ENCODE peak calls at places on chromosomes 16 and 17, in four cellular contexts. B is tibial artery, A is GM23248, Y is small intestine. R is an unnamed sample. For H3K4me1, the result is how much of the 10 kb centered on the place peaks cover.

GRCh38 chr17:31467502-31468256 is 76.2 kb downstream of the RAB11FIP4 start:
- DNase-seq in Y (no peak), B (no peak), A (no peak), R (no peak)

GRCh38 chr17:53749178-53749577 is 73.5 kb upstream of the KIF2B start:
- DNase-seq in A (peak), B (no peak), Y (peak), R (no peak)

GRCh38 chr17:73503560-73503959 is 140.7 kb downstream of the SDK2 start:
- DNase-seq in Y (no peak), A (no peak), B (no peak), R (no peak)

GRCh38 chr16:24139282-24139681 is 116.9 kb upstream of the CACNG3 start:
- DNase-seq in A (no peak), B (no peak), Y (no peak), R (no peak)

GRCh38 chr17:74960739-74961342 is 11.7 kb downstream of the HID1 start:
- DNase-seq in Y (peak), A (peak), B (no peak), R (peak)

GRCh38 chr17:68248199-68248825 is 469 bp downstream of the AMZ2 start:
- DNase-seq in Y (no peak), B (peak), A (peak), R (no peak)

GRCh38 chr17:6313835-6314234 is 121.1 kb downstream of the AIPL1 start:
- DNase-seq in Y (no peak), A (no peak), B (no peak), R (no peak)

GRCh38 chr16:66786551-66786950 is 14.8 kb downstream of the TERB1 start:
- DNase-seq in Y (no peak), B (no peak), A (no peak), R (no peak)

GRCh38 chr16:20329392-20330138 is 2.3 kb upstream of the GP2 start:
- DNase-seq in A (no peak), B (no peak), Y (no peak), R (no peak)

GRCh38 chr16:22370038-22370541 is 4.3 kb downstream of the CDR2 start:
- DNase-seq in A (peak), Y (no peak), B (no peak), R (no peak)

GRCh38 chr17:18155179-18155578 is 28.4 kb upstream of the ALKBH5 start:
- DNase-seq in A (no peak), B (no peak), Y (no peak), R (no peak)

GRCh38 chr17:79740413-79740812 is 9.7 kb downstream of the ENPP7 start:
- DNase-seq in A (no peak), B (no peak), Y (peak), R (no peak)

GRCh38 chr17:47705536-47706481 is 11.8 kb downstream of the TBKBP1 start:
- DNase-seq in Y (no peak), A (no peak), B (no peak), R (peak)

GRCh38 chr17:63932008-63932561 is at the start of gene CD79B:
- DNase-seq in B (no peak), Y (no peak), A (no peak), R (peak)

GRCh38 chr17:76586741-76587487 is 1.3 kb upstream of the ST6GALNAC2 start:
- DNase-seq in A (no peak), Y (no peak), B (no peak), R (no peak)

GRCh38 chr16:19203374-19203966 is 35.4 kb downstream of the SYT17 start:
- DNase-seq in A (no peak), B (no peak), Y (no peak), R (no peak)

GRCh38 chr17:44438634-44439033 is 49.2 kb upstream of the ITGA2B start:
- DNase-seq in A (no peak), B (no peak), Y (peak), R (no peak)

GRCh38 chr16:19804538-19805323 is 79.9 kb downstream of the GPRC5B start:
- DNase-seq in A (no peak), Y (peak), B (peak), R (peak)

GRCh38 chr16:66946541-66946940 is 11.2 kb downstream of the CES2 start:
- DNase-seq in Y (no peak), A (no peak), B (no peak), R (no peak)

GRCh38 chr17:6627019-6627418 is 13.5 kb downstream of the KIAA0753 start:
- DNase-seq in Y (no peak), A (peak), B (no peak), R (no peak)

GRCh38 chr17:4177732-4178131 is 34.7 kb downstream of the CYB5D2 start:
- DNase-seq in A (no peak), Y (no peak), B (no peak), R (peak)

GRCh38 chr17:13297198-13297597 is 279.4 kb upstream of the ELAC2 start:
- DNase-seq in Y (peak), B (no peak), A (no peak), R (no peak)

GRCh38 chr16:12559714-12560113 is 244.0 kb downstream of the CPPED1 start:
- DNase-seq in Y (no peak), B (no peak), A (peak), R (no peak)

GRCh38 chr17:7862692-7863437 is 5.1 kb downstream of the CYB5D1 start:
- DNase-seq in Y (no peak), B (no peak), A (peak), R (peak)

GRCh38 chr17:13626703-13627102 is 25.0 kb upstream of the HS3ST3A1 start:
- DNase-seq in B (no peak), A (peak), Y (no peak), R (no peak)

GRCh38 chr16:61295311-61295710 is 740.9 kb downstream of the CDH8 start:
- DNase-seq in Y (no peak), A (peak), B (no peak), R (no peak)

GRCh38 chr17:81314410-81315169 is 19.5 kb upstream of the SLC38A10 start:
- DNase-seq in B (no peak), A (no peak), Y (no peak), R (no peak)

GRCh38 chr17:58324409-58325288 is 3.9 kb downstream of the TSPOAP1 start:
- DNase-seq in A (peak), B (no peak), Y (no peak), R (peak)

GRCh38 chr17:80005360-80006338 is 30.0 kb downstream of the TBC1D16 start:
- DNase-seq in Y (peak), B (no peak), A (peak), R (peak)

GRCh38 chr16:89330177-89330856 is 112.8 kb downstream of the ZNF778 start:
- DNase-seq in B (no peak), Y (no peak), A (peak), R (peak)

GRCh38 chr16:65754799-65755691 is 611.4 kb upstream of the CDH5 start:
- DNase-seq in B (no peak), Y (no peak), A (no peak), R (no peak)

GRCh38 chr17:56812971-56813388 is 20.7 kb downstream of the C17orf67 start:
- DNase-seq in A (no peak), Y (no peak), B (no peak), R (no peak)

GRCh38 chr17:58338907-58339774 is 10.5 kb upstream of the TSPOAP1 start:
- DNase-seq in Y (no peak), B (peak), A (peak), R (no peak)

GRCh38 chr16:46918905-46919792 is 35.0 kb downstream of the GPT2 start:
- DNase-seq in Y (peak), A (no peak), B (no peak), R (no peak)

GRCh38 chr16:68452176-68452575 is 3.9 kb upstream of the SMPD3 start:
- DNase-seq in A (peak), Y (no peak), B (no peak), R (no peak)

GRCh38 chr16:77794586-77794985 is 6.2 kb downstream of the VAT1L start:
- DNase-seq in Y (no peak), B (no peak), A (peak), R (no peak)

GRCh38 chr17:50919321-50920040 is 53.3 kb upstream of the TOB1 start:
- DNase-seq in B (peak), A (peak), Y (peak), R (peak)

GRCh38 chr17:1928976-1929375 is 96.2 kb downstream of the RTN4RL1 start:
- DNase-seq in A (peak), B (no peak), Y (peak), R (no peak)

GRCh38 chr16:53041196-53041977 is 11.3 kb downstream of the CHD9NB start:
- DNase-seq in A (no peak), B (peak), Y (no peak), R (no peak)

GRCh38 chr16:86344586-86344871 is 165.8 kb upstream of the FOXF1 start:
- DNase-seq in Y (no peak), A (no peak), B (no peak), R (no peak)

GRCh38 chr16:86346034-86346433 is 164.3 kb upstream of the FOXF1 start:
- DNase-seq in Y (no peak), B (no peak), A (no peak), R (no peak)

GRCh38 chr16:86345521-86345920 is 164.8 kb upstream of the FOXF1 start:
- DNase-seq in B (no peak), A (no peak), Y (no peak), R (no peak)

GRCh38 chr16:86343733-86344585 is 166.4 kb upstream of the FOXF1 start:
- DNase-seq in A (peak), Y (no peak), B (no peak), R (no peak)

DNA sequence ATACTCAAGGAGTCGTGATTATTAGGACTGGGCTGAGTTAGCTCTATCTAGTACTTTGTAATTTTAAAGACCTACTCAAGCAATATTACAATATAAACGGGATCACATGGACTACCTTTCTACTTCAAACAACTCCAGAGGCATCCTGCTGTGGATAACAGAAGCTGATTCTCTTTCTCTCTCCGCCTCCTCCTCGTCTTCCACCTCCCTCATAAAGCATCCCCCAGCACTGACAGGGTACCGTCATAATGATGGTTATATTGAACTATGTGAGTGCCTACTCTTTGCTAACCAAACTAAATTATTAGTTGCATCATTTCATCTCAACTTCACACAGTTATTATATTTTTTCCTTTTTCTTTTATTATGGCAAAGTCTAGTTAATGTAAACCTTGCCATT is 165.4 kb upstream of the FOXF1 start:
- DNase-seq in Y (no peak), A (no peak), B (no peak), R (no peak)
- H3K27ac ChIP-seq in Y (no peak), A (no peak), B (no peak), R (no peak)

GRCh38 chr16:4085405-4085970 is 30.8 kb downstream of the ADCY9 start:
- DNase-seq in B (no peak), Y (no peak), A (no peak), R (no peak)

GRCh38 chr16:4087990-4088577 is 28.2 kb downstream of the ADCY9 start:
- DNase-seq in Y (no peak), A (no peak), B (no peak), R (no peak)

GRCh38 chr16:4086153-4086552 is 30.1 kb downstream of the ADCY9 start:
- DNase-seq in B (no peak), A (no peak), Y (no peak), R (no peak)

GRCh38 chr16:4089251-4089810 is 26.9 kb downstream of the ADCY9 start:
- DNase-seq in A (no peak), B (no peak), Y (no peak), R (no peak)

GRCh38 chr16:4087099-4087885 is 28.9 kb downstream of the ADCY9 start:
- DNase-seq in Y (no peak), A (no peak), B (no peak), R (no peak)
- H3K4me1 ChIP-seq in Y (under half), A (under half), B (under half), R (under half)

GRCh38 chr17:19746517-19746916 is 1.6 kb downstream of the ALDH3A1 start:
- DNase-seq in A (no peak), B (no peak), Y (no peak), R (no peak)

GRCh38 chr17:19750020-19750572 is 2.0 kb upstream of the ALDH3A1 start:
- DNase-seq in A (no peak), Y (no peak), B (no peak), R (no peak)

GRCh38 chr17:19748807-19749193 is 702 bp upstream of the ALDH3A1 start:
- DNase-seq in A (no peak), Y (no peak), B (no peak), R (no peak)

GRCh38 chr17:19747159-19747719 is 859 bp downstream of the ALDH3A1 start:
- DNase-seq in Y (no peak), A (no peak), B (no peak), R (no peak)

DNA sequence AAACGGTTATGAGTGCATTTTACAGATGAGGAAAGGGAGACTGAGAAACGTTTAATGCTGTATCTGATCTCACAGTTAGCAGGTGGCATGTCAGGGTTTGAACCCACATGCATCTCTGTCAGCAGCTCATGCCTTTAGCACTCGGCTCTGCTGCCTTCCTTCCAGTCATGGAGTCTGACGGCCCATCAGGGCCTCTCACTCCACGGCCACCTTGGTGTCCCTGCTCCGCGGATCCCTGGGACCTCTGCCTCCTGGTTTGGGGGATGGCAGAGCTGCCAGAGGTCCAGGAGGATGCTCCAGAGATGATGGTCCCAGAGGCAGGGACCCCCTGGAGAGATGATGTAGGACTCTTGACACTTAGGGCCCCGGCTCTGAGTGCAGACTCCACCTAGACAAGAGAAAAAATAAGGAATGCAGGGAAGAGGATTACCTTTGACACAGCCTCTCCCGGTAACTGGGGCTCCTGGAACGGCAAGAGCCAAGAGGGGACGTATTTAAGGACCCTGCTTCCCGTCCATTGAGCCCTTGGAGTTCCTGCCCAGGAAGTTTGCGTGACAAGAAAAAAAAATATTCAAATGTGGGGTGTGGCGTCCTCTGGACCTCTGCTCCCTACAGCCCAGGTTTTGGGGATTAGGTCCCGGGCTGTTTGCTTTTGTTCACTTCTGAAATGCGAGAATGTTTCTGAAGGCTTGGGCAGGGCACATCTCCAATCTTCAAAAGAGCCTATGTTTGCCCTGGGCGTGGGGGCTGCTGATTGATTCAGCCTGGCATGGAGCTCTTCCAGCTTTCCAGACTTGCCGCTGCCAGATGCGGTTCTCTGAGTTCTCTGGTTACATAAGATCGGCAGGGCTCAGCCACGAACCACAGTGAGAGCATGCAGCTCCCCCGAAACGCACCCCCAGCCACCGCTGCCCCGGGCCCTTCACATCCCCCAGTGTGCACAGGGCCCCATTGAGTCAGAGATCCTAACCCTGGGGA is at the start of gene ALDH3A1:
- DNase-seq in A (peak), Y (peak), B (no peak), R (no peak)
- H3K4me3 ChIP-seq in A (peak), Y (no peak), B (no peak), R (no peak)

GRCh38 chr17:29242790-29243189 is 3.9 kb upstream of the CRYBA1 start:
- DNase-seq in Y (no peak), A (no peak), B (no peak), R (no peak)

GRCh38 chr17:29241015-29241963 is 5.4 kb upstream of the CRYBA1 start:
- DNase-seq in A (peak), Y (no peak), B (peak), R (no peak)

GRCh38 chr17:29238133-29238850 is 8.4 kb upstream of the CRYBA1 start:
- DNase-seq in Y (no peak), A (peak), B (peak), R (no peak)

GRCh38 chr17:29242051-29242450 is 4.6 kb upstream of the CRYBA1 start:
- DNase-seq in Y (no peak), A (no peak), B (no peak), R (no peak)

DNA sequence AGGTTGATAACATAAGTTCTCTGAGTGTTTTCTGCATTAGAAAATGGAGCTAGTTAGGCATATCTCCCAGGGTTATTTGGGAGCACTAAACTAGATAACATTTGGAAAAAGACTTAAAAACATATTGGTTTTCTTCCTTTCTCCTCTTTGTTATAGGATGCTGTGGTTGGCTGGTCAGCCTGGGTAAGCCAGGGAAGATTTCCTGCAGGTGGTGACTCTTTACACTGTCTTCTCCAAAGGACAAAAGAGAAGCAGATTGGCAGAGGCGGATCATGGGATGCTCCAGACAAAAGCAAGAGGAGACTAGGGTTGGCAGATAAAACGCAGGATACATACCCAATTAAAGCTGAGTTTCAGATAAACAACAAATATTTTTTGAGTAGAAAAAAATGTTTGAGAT is 6.2 kb upstream of the CRYBA1 start:
- DNase-seq in Y (no peak), B (no peak), A (peak), R (no peak)
- H3K27ac ChIP-seq in Y (no peak), B (peak), A (peak), R (no peak)

GRCh38 chr17:72416054-72416691 is 295.4 kb downstream of the SOX9 start:
- DNase-seq in A (no peak), B (no peak), Y (no peak), R (no peak)

GRCh38 chr17:72416905-72417304 is 296.1 kb downstream of the SOX9 start:
- DNase-seq in A (no peak), Y (no peak), B (no peak), R (no peak)

GRCh38 chr17:72414967-72415853 is 294.4 kb downstream of the SOX9 start:
- DNase-seq in B (no peak), A (no peak), Y (no peak), R (no peak)

GRCh38 chr17:72419866-72420774 is 299.3 kb downstream of the SOX9 start:
- DNase-seq in A (peak), B (no peak), Y (peak), R (no peak)

GRCh38 chr17:72417627-72418026 is 296.8 kb downstream of the SOX9 start:
- DNase-seq in A (no peak), B (no peak), Y (no peak), R (no peak)
- H3K4me1 ChIP-seq in A (under half), B (under half), Y (under half), R (under half)

GRCh38 chr16:15037003-15037402 is 18.9 kb downstream of the NTAN1 start:
- DNase-seq in B (no peak), Y (no peak), A (no peak), R (no peak)
- H3K4me3 ChIP-seq in B (no peak), Y (no peak), A (no peak), R (no peak)

DNA sequence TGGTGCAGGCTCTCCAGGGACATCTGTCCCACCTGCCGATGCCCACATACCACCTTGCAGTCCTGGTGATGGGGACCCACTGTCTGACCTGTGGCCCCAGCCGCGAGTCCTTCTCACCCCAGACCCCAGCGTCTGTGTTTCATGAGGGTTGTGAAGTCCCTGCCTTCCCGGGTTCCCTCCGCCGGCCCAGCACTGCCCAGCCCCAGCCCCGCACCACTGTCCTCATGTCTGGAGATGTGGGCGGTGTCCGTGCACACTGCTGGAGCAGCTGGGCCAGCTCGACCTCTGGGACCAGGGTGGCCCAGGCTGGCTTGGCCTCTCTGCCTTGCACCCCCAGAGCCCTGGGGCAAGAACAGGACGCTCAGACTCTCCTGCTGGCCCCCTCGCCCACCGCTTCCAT is 199.5 kb upstream of the CIBAR2 start:
- DNase-seq in Y (no peak), A (no peak), B (no peak), R (no peak)
- H3K27ac ChIP-seq in Y (no peak), A (no peak), B (no peak), R (no peak)

R was measured in CD4-positive, alpha-beta memory T cell.